ENCODE peak calls at places on chromosomes 13 and 19, in six cellular contexts. P, S, B, E, O and N are unnamed samples.

GRCh38 chr13:85379433-85379832 is 419.8 kb downstream of the SLITRK6 start:
- DNase-seq in O (no peak), B (no peak), E (no peak), P (no peak), S (no peak), N (no peak)

GRCh38 chr19:43798546-43799409 is 3.5 kb downstream of the LYPD5 start:
- DNase-seq in B (no peak), S (no peak), E (peak), O (no peak), P (no peak), N (no peak)

GRCh38 chr13:78638216-78638615 is 20.7 kb downstream of the OBI1 start:
- DNase-seq in B (no peak), E (no peak), O (no peak), P (no peak), S (no peak), N (no peak)

GRCh38 chr19:15540435-15540834 is 32.1 kb downstream of the CYP4F22 start:
- DNase-seq in O (no peak), P (no peak), E (no peak), S (no peak), B (no peak), N (no peak)

GRCh38 chr19:4376991-4377781 is 23.2 kb downstream of the SH3GL1 start:
- DNase-seq in S (no peak), B (peak), E (peak), O (no peak), P (no peak), N (peak)

GRCh38 chr13:30880756-30881155 is 25.3 kb upstream of the MEDAG start:
- DNase-seq in P (no peak), B (peak), S (peak), E (peak), O (no peak), N (no peak)

GRCh38 chr19:35000647-35001501 is 751 bp downstream of the GRAMD1A start:
- DNase-seq in S (peak), B (peak), P (peak), E (peak), O (no peak), N (peak)

GRCh38 chr19:42942187-42942789 is 5.3 kb upstream of the PSG7 start:
- DNase-seq in E (peak), B (peak), O (no peak), S (no peak), P (no peak), N (peak)

GRCh38 chr13:68509734-68510621 is 1279.8 kb upstream of the PCDH9 start:
- DNase-seq in B (no peak), O (no peak), S (no peak), E (no peak), P (no peak), N (no peak)

GRCh38 chr13:105642511-105642958 is 892.9 kb downstream of the EFNB2 start:
- DNase-seq in B (peak), S (no peak), E (no peak), O (no peak), P (no peak), N (peak)

GRCh38 chr19:17052439-17052838 is 22.8 kb downstream of the HAUS8 start:
- DNase-seq in B (peak), P (no peak), S (peak), O (no peak), E (peak), N (peak)

GRCh38 chr13:65841156-65841555 is 1389.0 kb downstream of the PCDH9 start:
- DNase-seq in S (no peak), P (no peak), E (no peak), O (no peak), B (no peak), N (no peak)

GRCh38 chr13:113758651-113759524 is at the start of gene TMEM255B:
- DNase-seq in P (no peak), E (peak), O (no peak), B (peak), S (peak), N (peak)

GRCh38 chr19:8054169-8054568 is 1.6 kb downstream of the CCL25 start:
- DNase-seq in S (no peak), P (no peak), O (no peak), E (no peak), B (no peak), N (no peak)

GRCh38 chr19:33335446-33335845 is 33.1 kb upstream of the CEBPA start:
- DNase-seq in O (no peak), B (no peak), S (no peak), E (no peak), P (no peak), N (no peak)

GRCh38 chr13:49976314-49977258 is 20.3 kb upstream of the TRIM13 start:
- DNase-seq in E (peak), O (peak), P (no peak), S (peak), B (peak), N (peak)

GRCh38 chr19:815775-816499 is 5.8 kb downstream of the PLPPR3 start:
- DNase-seq in O (no peak), P (no peak), S (no peak), E (no peak), B (no peak), N (peak)

GRCh38 chr13:27415116-27415515 is 9.3 kb upstream of the GTF3A start:
- DNase-seq in B (no peak), E (no peak), O (no peak), S (no peak), P (no peak), N (no peak)

GRCh38 chr13:66951426-66951825 is 278.7 kb downstream of the PCDH9 start:
- DNase-seq in P (no peak), B (no peak), O (no peak), E (no peak), S (no peak), N (no peak)

GRCh38 chr13:110476220-110476617 is 85.3 kb downstream of the RAB20 start:
- DNase-seq in E (no peak), O (no peak), P (no peak), B (no peak), S (no peak), N (no peak)
- H2AFZ ChIP-seq in E (no peak), O (no peak), P (no peak), B (no peak), S (no peak), N (no peak)

GRCh38 chr19:13839938-13840750 is 36.8 kb upstream of the NANOS3 start:
- DNase-seq in S (peak), E (peak), B (peak), P (no peak), O (no peak), N (peak)
- TF ChIP-seq CTCF in S (no peak), E (no peak), B (no peak), P (no peak), O (no peak), N (no peak)

DNA sequence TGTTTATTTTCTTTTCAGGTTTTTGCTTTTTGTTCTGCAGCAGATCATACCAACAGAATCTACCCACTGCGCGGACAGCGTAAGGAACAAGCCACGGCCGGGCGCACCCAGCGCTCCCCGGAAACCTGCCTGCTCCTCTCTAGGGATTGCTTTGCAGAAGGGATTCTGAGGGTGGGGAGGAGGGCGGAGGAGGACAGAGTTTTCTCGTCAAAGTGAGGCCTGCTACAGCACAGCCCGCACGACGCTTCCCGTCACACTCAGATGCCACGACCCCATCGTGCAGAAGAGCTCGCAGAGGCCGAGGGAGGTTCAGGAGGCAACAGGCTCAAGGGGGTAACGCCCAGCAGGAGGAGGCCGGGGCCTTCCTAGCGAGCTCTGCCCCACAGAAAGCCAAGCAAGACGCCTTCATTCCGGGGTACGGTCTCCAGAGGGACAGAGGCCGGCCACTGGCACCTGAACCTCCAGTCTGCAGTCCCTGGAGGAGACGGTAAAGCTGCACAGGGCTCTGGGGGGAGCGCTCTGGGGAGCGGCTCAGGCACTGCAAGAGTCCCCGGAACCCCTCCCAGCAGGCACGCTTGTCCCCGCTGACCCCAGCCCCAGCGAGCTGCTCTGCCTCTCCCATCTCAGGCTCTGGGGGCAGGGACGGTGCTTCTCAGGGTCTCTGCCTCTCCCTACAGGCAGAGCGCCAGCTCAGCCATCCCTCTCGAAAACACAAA is 6.9 kb downstream of the REXO1 start:
- DNase-seq in S (no peak), E (no peak), B (no peak), P (no peak), O (no peak), N (no peak)
- H3K27ac ChIP-seq in S (no peak), E (no peak), B (no peak), P (no peak), O (no peak), N (no peak)

DNA sequence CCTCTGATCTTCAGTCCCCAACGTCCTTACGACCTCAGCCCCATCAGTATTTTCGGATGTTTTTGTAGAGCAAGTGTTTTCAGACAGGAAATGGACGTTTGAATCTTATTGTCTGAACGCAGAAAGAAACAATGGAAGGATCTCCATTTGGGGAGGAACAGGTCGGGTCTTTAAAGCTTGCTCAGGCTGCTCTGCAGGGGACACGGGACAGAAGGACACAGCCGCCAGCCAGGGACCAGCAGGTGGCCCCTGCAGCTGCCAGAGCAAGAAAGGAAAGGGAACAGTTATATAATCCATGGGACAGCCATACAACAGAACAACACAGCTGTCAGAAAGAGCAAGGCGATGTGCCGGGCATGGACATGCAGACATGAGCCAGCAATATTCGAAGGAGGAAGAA is 18.5 kb upstream of the IGLON5 start:
- DNase-seq in B (no peak), O (no peak), S (no peak), P (no peak), E (no peak), N (peak)
- H2AFZ ChIP-seq in B (no peak), O (no peak), S (no peak), P (no peak), E (no peak), N (no peak)

GRCh38 chr13:28953714-28954113 is 133.6 kb downstream of the MTUS2 start:
- DNase-seq in B (no peak), O (no peak), P (no peak), E (no peak), S (no peak), N (no peak)
- TF ChIP-seq CTCF in B (no peak), O (no peak), P (no peak), E (no peak), S (no peak), N (no peak)

GRCh38 chr19:36488118-36488815 is 1.1 kb downstream of the ZNF566 start:
- DNase-seq in P (no peak), S (no peak), E (no peak), O (no peak), B (peak), N (peak)
- H3K27ac ChIP-seq in P (no peak), S (no peak), E (peak), O (peak), B (no peak), N (peak)

GRCh38 chr13:51501592-51502205 is 48.9 kb upstream of the INTS6 start:
- DNase-seq in B (peak), S (no peak), E (peak), O (no peak), P (no peak), N (no peak)
- H2AFZ ChIP-seq in B (peak), S (no peak), E (no peak), O (peak), P (no peak), N (no peak)